ENCODE peak calls at places on chromosomes 12 and 14, in six cellular contexts. K is MM.1S; O is esophagus muscularis mucosa; N is thyroid gland; D is cardiac muscle cell; I is CD8-positive, alpha-beta T cell. M is an unnamed sample. For H3K9me3, the result is how much of the 10 kb centered on the place peaks cover.

GRCh38 chr14:100841445-100842403 is 15.8 kb downstream of the MEG3 start:
- DNase-seq in D (no peak), N (no peak), O (no peak), K (no peak), I (no peak), M (no peak)

GRCh38 chr14:99812096-99812750 is 19.0 kb downstream of the EML1 start:
- DNase-seq in D (no peak), I (no peak), N (no peak), O (no peak), K (no peak), M (no peak)

GRCh38 chr12:46524778-46525177 is 152.2 kb upstream of the SLC38A2 start:
- DNase-seq in D (peak), O (peak), K (no peak), N (peak), I (no peak), M (no peak)

GRCh38 chr14:24634158-24634557 is at the start of gene GZMB:
- DNase-seq in I (peak), D (no peak), N (no peak), K (no peak), O (no peak), M (no peak)

GRCh38 chr14:91361236-91361811 is 56.3 kb downstream of the CCDC88C start:
- DNase-seq in O (no peak), I (no peak), N (no peak), K (no peak), D (no peak), M (no peak)

GRCh38 chr12:71216725-71217579 is 59.2 kb upstream of the TSPAN8 start:
- DNase-seq in K (peak), N (peak), D (peak), O (no peak), I (no peak), M (no peak)

GRCh38 chr14:54610051-54610977 is 43.4 kb downstream of the SAMD4A start:
- DNase-seq in O (no peak), D (no peak), N (no peak), K (no peak), I (no peak), M (no peak)

GRCh38 chr12:118103231-118103600 is 595 bp downstream of the VSIG10 start:
- DNase-seq in O (no peak), D (peak), K (no peak), N (no peak), I (no peak), M (no peak)

GRCh38 chr12:53561590-53561953 is 54.3 kb upstream of the NPFF start:
- DNase-seq in D (no peak), K (no peak), O (no peak), N (no peak), I (no peak), M (no peak)

GRCh38 chr12:16530268-16530865 is 75.6 kb downstream of the LMO3 start:
- DNase-seq in O (no peak), D (no peak), I (no peak), N (no peak), K (no peak), M (no peak)

GRCh38 chr12:98532687-98533304 is 17.4 kb downstream of the TMPO start:
- DNase-seq in O (no peak), I (no peak), K (peak), N (no peak), D (peak), M (no peak)

GRCh38 chr12:90826031-90826430 is 128.9 kb downstream of the CCER1 start:
- DNase-seq in N (no peak), D (no peak), O (no peak), I (no peak), K (no peak), M (no peak)

GRCh38 chr14:76647699-76648298 is 113.5 kb upstream of the VASH1 start:
- DNase-seq in K (peak), N (peak), O (no peak), D (peak), I (no peak), M (no peak)

GRCh38 chr12:111998015-111998414 is 14.9 kb downstream of the TMEM116 start:
- DNase-seq in I (no peak), N (no peak), K (no peak), O (no peak), D (no peak), M (no peak)

GRCh38 chr14:81890020-81890419 is 356.4 kb upstream of the SEL1L start:
- DNase-seq in D (no peak), O (no peak), K (no peak), N (no peak), I (no peak), M (no peak)

GRCh38 chr12:49720214-49720613 is 13.0 kb upstream of the FMNL3 start:
- DNase-seq in K (no peak), I (no peak), N (no peak), D (no peak), O (no peak), M (no peak)

GRCh38 chr14:24312736-24313507 is 1.6 kb downstream of the LTB4R start:
- DNase-seq in N (peak), K (peak), I (peak), O (no peak), D (no peak), M (no peak)

GRCh38 chr12:66467932-66468331 is 165.6 kb downstream of the HELB start:
- DNase-seq in K (peak), O (no peak), N (no peak), I (no peak), D (no peak), M (no peak)

GRCh38 chr12:102009796-102010195 is 52.0 kb downstream of the WASHC3 start:
- DNase-seq in D (no peak), K (no peak), N (no peak), O (no peak), I (no peak), M (no peak)

GRCh38 chr14:37246427-37246829 is 48.7 kb downstream of the MIPOL1 start:
- DNase-seq in N (no peak), I (no peak), O (no peak), K (peak), D (peak), M (no peak)

GRCh38 chr12:26608706-26609105 is 224.3 kb downstream of the ITPR2 start:
- DNase-seq in K (no peak), I (no peak), D (no peak), N (no peak), O (no peak), M (no peak)

GRCh38 chr12:132296063-132296462 is 33.3 kb downstream of the GALNT9 start:
- DNase-seq in O (no peak), N (no peak), D (no peak), K (no peak), I (no peak), M (no peak)

GRCh38 chr14:32342151-32342853 is 13.2 kb downstream of the AKAP6 start:
- DNase-seq in N (no peak), O (no peak), K (no peak), I (no peak), D (no peak), M (no peak)

GRCh38 chr12:99984271-99985128 is at the start of gene ANKS1B:
- DNase-seq in D (peak), O (peak), K (peak), I (no peak), N (peak), M (no peak)

GRCh38 chr12:130120012-130120805 is 42.1 kb upstream of the FZD10 start:
- DNase-seq in I (no peak), D (no peak), O (no peak), K (no peak), N (no peak), M (no peak)

GRCh38 chr14:21454843-21455550 is 926 bp downstream of the CHD8 start:
- DNase-seq in K (no peak), N (no peak), I (no peak), O (no peak), D (no peak), M (no peak)

GRCh38 chr14:22908601-22909000 is 10.3 kb downstream of the RBM23 start:
- DNase-seq in K (no peak), D (no peak), N (no peak), O (no peak), I (no peak), M (no peak)

GRCh38 chr12:101823891-101824290 is 6.9 kb downstream of the GNPTAB start:
- DNase-seq in D (peak), N (peak), O (no peak), K (peak), I (peak), M (peak)

GRCh38 chr12:27422697-27423096 is 23.8 kb upstream of the SMCO2 start:
- DNase-seq in K (no peak), D (no peak), O (no peak), N (no peak), I (no peak), M (no peak)

GRCh38 chr12:130087222-130087621 is 75.0 kb upstream of the FZD10 start:
- DNase-seq in K (no peak), O (no peak), D (no peak), N (no peak), I (no peak), M (peak)

GRCh38 chr12:102833687-102834435 is 83.2 kb downstream of the PAH start:
- DNase-seq in K (peak), N (peak), O (no peak), I (no peak), D (peak), M (no peak)

GRCh38 chr12:105253882-105254513 is 18.0 kb upstream of the APPL2 start:
- DNase-seq in D (no peak), K (no peak), I (no peak), O (no peak), N (no peak), M (no peak)

DNA sequence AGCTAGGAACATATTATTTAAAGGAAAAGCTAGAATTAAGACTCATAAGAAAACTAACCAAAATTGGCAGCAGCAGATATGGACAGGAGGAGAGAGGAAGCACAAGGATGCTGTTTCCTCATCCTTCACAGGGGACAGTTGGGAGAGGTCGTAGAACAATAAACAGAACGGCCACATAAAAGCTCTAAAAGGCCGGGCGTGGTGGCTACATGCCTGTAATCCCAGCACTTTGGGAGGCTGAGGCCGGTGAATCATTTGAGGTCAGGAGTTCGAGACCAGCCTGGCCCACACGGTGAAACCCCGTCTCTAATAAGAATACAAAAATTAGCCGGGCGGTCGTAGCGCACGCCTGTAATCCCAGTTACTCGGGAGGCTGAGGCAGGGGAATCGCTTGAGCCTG is 10.5 kb downstream of the TCL1B start:
- DNase-seq in D (no peak), I (no peak), O (no peak), K (no peak), N (no peak), M (no peak)
- H3K27ac ChIP-seq in D (no peak), I (no peak), O (no peak), K (no peak), N (no peak), M (no peak)

DNA sequence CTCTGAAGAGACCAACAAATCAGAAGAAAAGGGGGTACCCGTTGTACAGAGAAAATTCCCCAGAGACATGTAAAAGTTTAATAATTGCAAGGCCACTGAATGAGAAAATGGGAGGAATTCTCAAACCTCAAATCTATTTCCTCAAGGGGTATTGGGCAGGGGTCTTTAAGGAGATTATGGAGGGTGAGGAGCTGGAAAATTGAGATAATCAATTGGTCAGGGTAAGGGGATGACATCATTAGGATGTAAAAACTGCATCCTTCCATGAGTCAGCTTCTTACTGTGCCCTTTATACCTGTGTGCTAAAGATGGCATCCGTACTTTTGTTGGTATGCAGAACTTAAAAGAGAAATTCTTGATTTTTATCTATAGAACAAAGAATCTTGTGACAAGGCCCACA is 641.5 kb downstream of the LRFN5 start:
- DNase-seq in I (no peak), K (no peak), D (no peak), O (no peak), N (no peak), M (no peak)
- H3K9me3 ChIP-seq in I (under half), K (under half), D (under half), O (under half), N (under half), M (under half)

DNA sequence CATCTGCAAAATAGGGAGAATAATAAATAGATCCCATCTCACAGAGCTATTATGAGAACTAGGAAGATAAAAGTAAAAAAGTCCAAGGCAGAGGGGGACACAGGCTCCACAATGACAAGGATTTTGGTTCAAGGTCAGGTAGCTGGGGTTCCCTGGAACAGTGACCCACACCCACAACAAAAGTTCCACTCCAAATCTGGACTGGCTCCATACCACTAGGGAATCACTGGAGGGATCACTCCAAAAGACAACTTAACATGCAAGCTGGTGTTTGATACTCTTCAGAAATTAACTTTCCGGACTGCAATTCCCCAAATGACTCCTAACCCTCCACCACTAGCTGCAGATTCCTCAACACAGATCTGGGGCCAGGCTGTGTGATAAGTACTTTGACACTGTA is 54.9 kb downstream of the ITPK1 start:
- DNase-seq in K (no peak), D (no peak), I (no peak), N (peak), O (no peak), M (no peak)
- H3K27ac ChIP-seq in K (no peak), D (peak), I (no peak), N (peak), O (peak), M (no peak)

DNA sequence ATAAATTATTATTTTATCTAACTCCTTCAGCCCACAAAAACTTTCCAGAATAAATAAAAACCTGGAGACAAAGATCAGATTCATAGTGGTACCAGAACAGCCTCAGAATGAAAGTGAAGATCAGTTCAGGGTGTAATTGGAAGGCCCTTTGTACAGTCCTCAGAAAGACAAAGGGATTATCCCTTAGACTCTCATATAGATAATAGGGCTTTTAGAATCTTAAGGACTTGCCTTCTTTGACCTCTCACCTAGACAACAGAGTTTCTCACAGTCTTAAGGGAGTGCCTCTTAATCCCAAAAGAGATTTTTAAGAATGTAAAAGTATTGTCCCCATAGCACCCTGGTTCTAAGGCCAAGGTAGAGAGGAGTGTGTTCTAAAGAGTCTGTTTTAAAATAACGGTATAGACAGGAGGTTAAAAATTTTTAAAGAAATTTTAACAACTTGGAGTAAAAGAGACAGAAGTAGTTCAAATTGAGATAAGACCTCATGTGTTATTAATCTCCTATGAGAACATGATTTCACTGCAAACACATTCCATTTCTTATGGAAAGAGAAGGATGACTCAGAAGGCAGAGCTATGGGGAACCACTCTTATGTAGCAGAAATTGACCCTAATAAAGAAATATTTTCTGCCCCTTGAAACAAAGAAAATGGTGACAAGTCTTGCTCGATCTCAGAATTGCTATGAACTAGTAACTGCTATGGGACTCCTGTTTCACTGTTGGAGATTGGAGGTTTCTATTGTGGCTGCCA is 24.2 kb upstream of the NOVA1 start:
- DNase-seq in K (no peak), D (no peak), I (no peak), O (no peak), N (no peak), M (no peak)
- H3K9me3 ChIP-seq in K (under half), D (under half), I (under half), O (under half), N (under half), M (under half)

GRCh38 chr12:60072911-60073310 is 477.1 kb downstream of the SLC16A7 start:
- DNase-seq in O (no peak), K (no peak), N (no peak), D (no peak), I (no peak), M (no peak)
- H3K27ac ChIP-seq in O (no peak), K (no peak), N (no peak), D (no peak), I (no peak), M (no peak)

GRCh38 chr14:89598548-89599186 is 181.6 kb upstream of the FOXN3 start:
- DNase-seq in D (no peak), K (peak), I (no peak), N (no peak), O (no peak), M (no peak)

GRCh38 chr14:89603938-89604480 is 187.0 kb upstream of the FOXN3 start:
- DNase-seq in O (no peak), I (no peak), K (no peak), D (no peak), N (no peak), M (no peak)

GRCh38 chr14:89600950-89601826 is 184.2 kb upstream of the FOXN3 start:
- DNase-seq in N (no peak), O (no peak), D (peak), I (no peak), K (no peak), M (no peak)

DNA sequence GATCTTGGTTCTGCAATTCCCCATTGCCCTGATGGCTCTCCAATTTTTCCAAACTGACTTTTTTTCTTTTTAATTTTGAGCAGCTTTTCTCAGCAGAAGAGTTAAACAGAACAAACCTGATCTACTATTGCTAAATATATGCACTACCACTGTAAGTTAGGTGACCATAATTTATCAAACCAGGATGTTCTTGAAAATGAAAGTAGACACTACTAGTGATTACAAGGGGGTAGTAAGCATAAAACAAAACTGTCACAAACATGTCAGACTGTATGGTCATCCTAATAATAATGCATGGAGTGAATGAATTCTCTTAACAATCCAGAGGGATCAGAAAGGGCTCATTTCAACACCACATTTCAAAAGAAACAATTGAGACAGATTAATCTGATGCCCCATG is 183.0 kb upstream of the FOXN3 start:
- DNase-seq in K (no peak), I (no peak), O (no peak), N (no peak), D (no peak), M (no peak)
- H3K9me3 ChIP-seq in K (under half), I (under half), O (under half), N (under half), D (under half), M (under half)

M was measured in CD4-positive, alpha-beta T cell.